ENCODE peak calls at places on chromosomes 12 and 14, in ten cellular contexts. E is lower lobe of right lung, K is ELR, Z is AML-193, G is GM12892, U is PC-9, L is left ventricle myocardium inferior, A is NCI-H2081, M is left colon, O is prostate gland. R is an unnamed sample.
A peak's percentile ranks its signal among the peaks of the same experiment; 100 is the strongest.

GRCh38 chr12:32419520-32419960 is 20.2 kb downstream of the FGD4 start:
- DNase-seq in E (peak; percentile 73), K (no peak), Z (no peak), G (no peak), U (no peak), L (no peak), A (no peak), M (no peak), O (no peak), R (peak; percentile 77)

GRCh38 chr14:101922866-101923265 is 41.5 kb upstream of the DYNC1H1 start:
- DNase-seq in E (no peak), K (no peak), Z (no peak), G (no peak), U (no peak), L (no peak), A (no peak), M (no peak), O (no peak), R (no peak)

GRCh38 chr14:49774111-49774510 is 6.2 kb downstream of the KLHDC2 start:
- DNase-seq in E (no peak), K (no peak), Z (no peak), G (no peak), U (no peak), L (no peak), A (no peak), M (no peak), O (no peak), R (no peak)

GRCh38 chr12:77433799-77434198 is 368.4 kb upstream of the E2F7 start:
- DNase-seq in E (no peak), K (no peak), Z (no peak), G (no peak), U (no peak), L (no peak), A (no peak), M (no peak), O (no peak), R (peak; percentile 17)

GRCh38 chr12:65630555-65630954 is 193.7 kb upstream of the HMGA2 start:
- DNase-seq in E (no peak), K (no peak), Z (no peak), G (no peak), U (peak; percentile 64), L (no peak), A (no peak), M (no peak), O (no peak), R (no peak)

GRCh38 chr12:51270067-51270846 is at the start of gene SMAGP:
- DNase-seq in E (peak; percentile 90), K (peak; percentile 75), Z (no peak), G (peak; percentile 54), U (peak; percentile 73), L (peak; percentile 62), A (peak; percentile 64), M (peak; percentile 90), O (peak; percentile 75), R (peak; percentile 66)

GRCh38 chr14:104507443-104507842 is 72.1 kb upstream of the C14orf180 start:
- DNase-seq in E (no peak), K (no peak), Z (no peak), G (no peak), U (no peak), L (no peak), A (no peak), M (no peak), O (no peak), R (no peak)

GRCh38 chr12:70190252-70191010 is 52.8 kb upstream of the CNOT2 start:
- DNase-seq in E (no peak), K (peak; percentile 52), Z (no peak), G (no peak), U (peak; percentile 52), L (no peak), A (no peak), M (no peak), O (no peak), R (peak; percentile 46)

GRCh38 chr14:55130194-55130550 is 1.1 kb downstream of the LGALS3 start:
- DNase-seq in E (no peak), K (peak; percentile 48), Z (no peak), G (no peak), U (peak; percentile 79), L (no peak), A (no peak), M (peak; percentile 35), O (peak; percentile 42), R (peak; percentile 75)

GRCh38 chr14:78667141-78667540 is 497.0 kb downstream of the NRXN3 start:
- DNase-seq in E (no peak), K (no peak), Z (no peak), G (no peak), U (no peak), L (no peak), A (no peak), M (no peak), O (no peak), R (no peak)

GRCh38 chr12:1807107-1807478 is 13.3 kb upstream of the LRTM2 start:
- DNase-seq in E (peak; percentile 14), K (no peak), Z (no peak), G (no peak), U (no peak), L (peak; percentile 5), A (no peak), M (no peak), O (no peak), R (no peak)

GRCh38 chr12:62933871-62934798 is 815 bp downstream of the PPM1H start:
- DNase-seq in E (peak; percentile 70), K (peak; percentile 54), Z (peak; percentile 48), G (peak; percentile 40), U (peak; percentile 40), L (peak; percentile 60), A (peak; percentile 50), M (peak; percentile 59), O (peak; percentile 19), R (peak; percentile 62)

GRCh38 chr12:27246141-27246540 is 2.1 kb downstream of the STK38L start:
- DNase-seq in E (no peak), K (no peak), Z (no peak), G (no peak), U (no peak), L (no peak), A (no peak), M (no peak), O (no peak), R (no peak)

GRCh38 chr12:101459642-101460346 is 15.3 kb upstream of the SPIC start:
- DNase-seq in E (no peak), K (peak; percentile 71), Z (no peak), G (no peak), U (peak; percentile 93), L (no peak), A (no peak), M (peak; percentile 17), O (peak; percentile 38), R (peak; percentile 62)

GRCh38 chr14:23160924-23161522 is 22.4 kb downstream of the SLC7A8 start:
- DNase-seq in E (peak; percentile 72), K (peak; percentile 55), Z (peak; percentile 59), G (no peak), U (peak; percentile 52), L (no peak), A (no peak), M (peak; percentile 33), O (peak; percentile 49), R (peak; percentile 93)

GRCh38 chr12:80241576-80242273 is 142.4 kb downstream of the OTOGL start:
- DNase-seq in E (no peak), K (peak; percentile 46), Z (no peak), G (no peak), U (no peak), L (no peak), A (no peak), M (no peak), O (no peak), R (peak; percentile 44)

GRCh38 chr12:131102493-131102931 is 148.8 kb downstream of the ADGRD1 start:
- DNase-seq in E (peak; percentile 34), K (no peak), Z (no peak), G (no peak), U (no peak), L (no peak), A (no peak), M (no peak), O (no peak), R (no peak)

GRCh38 chr12:115000038-115000437 is 316.1 kb upstream of the TBX3 start:
- DNase-seq in E (no peak), K (peak; percentile 74), Z (no peak), G (no peak), U (peak; percentile 65), L (no peak), A (no peak), M (no peak), O (no peak), R (peak; percentile 39)

GRCh38 chr12:12466157-12466556 is 96.5 kb downstream of the DUSP16 start:
- DNase-seq in E (no peak), K (no peak), Z (no peak), G (no peak), U (no peak), L (no peak), A (no peak), M (no peak), O (no peak), R (no peak)

GRCh38 chr14:23101213-23101970 is 3.4 kb downstream of the CIROP start:
- DNase-seq in E (no peak), K (no peak), Z (no peak), G (no peak), U (no peak), L (no peak), A (no peak), M (no peak), O (no peak), R (no peak)

GRCh38 chr14:34433957-34434356 is 28.1 kb downstream of the SPTSSA start:
- DNase-seq in E (no peak), K (no peak), Z (no peak), G (no peak), U (no peak), L (no peak), A (no peak), M (no peak), O (no peak), R (no peak)

GRCh38 chr12:47944685-47945340 is 18.6 kb upstream of the TMEM106C start:
- DNase-seq in E (no peak), K (no peak), Z (no peak), G (no peak), U (peak; percentile 43), L (no peak), A (no peak), M (no peak), O (no peak), R (no peak)

GRCh38 chr12:25323774-25324086 is 73.0 kb upstream of the KRAS start:
- DNase-seq in E (no peak), K (no peak), Z (no peak), G (no peak), U (no peak), L (no peak), A (no peak), M (no peak), O (no peak), R (no peak)

GRCh38 chr12:46908936-46909635 is 83.3 kb upstream of the SLC38A4 start:
- DNase-seq in E (no peak), K (no peak), Z (no peak), G (no peak), U (no peak), L (no peak), A (no peak), M (no peak), O (no peak), R (no peak)

GRCh38 chr14:86510503-86510902 is 980.6 kb downstream of the FLRT2 start:
- DNase-seq in E (no peak), K (no peak), Z (no peak), G (no peak), U (no peak), L (no peak), A (no peak), M (no peak), O (no peak), R (no peak)

GRCh38 chr14:106227793-106228192 is 701.4 kb downstream of the TMEM121 start:
- DNase-seq in E (no peak), K (no peak), Z (no peak), G (no peak), U (no peak), L (no peak), A (no peak), M (no peak), O (no peak), R (no peak)

GRCh38 chr14:102835959-102836358 is 58.7 kb downstream of the TRAF3 start:
- DNase-seq in E (no peak), K (no peak), Z (no peak), G (no peak), U (no peak), L (no peak), A (no peak), M (no peak), O (no peak), R (no peak)